ENCODE peak calls at places on chromosomes 16 and 17, in nine cellular contexts. L, Y, Z, W, O, Q, N, A and G are unnamed samples.

GRCh38 chr17:6435968-6436367 is 1.0 kb upstream of the AIPL1 start:
- DNase-seq in A (peak), Y (peak), N (peak), W (no peak), L (peak), Z (peak), O (no peak), Q (peak), G (peak)

GRCh38 chr17:10738516-10739258 is 8.9 kb upstream of the TMEM220 start:
- DNase-seq in Q (no peak), Y (no peak), O (no peak), Z (peak), N (no peak), W (no peak), L (no peak), A (peak), G (no peak)

GRCh38 chr17:1030684-1031557 is 34.0 kb downstream of the TIMM22 start:
- DNase-seq in L (no peak), Q (no peak), N (no peak), Z (no peak), Y (peak), W (peak), O (no peak), A (no peak), G (peak)

GRCh38 chr16:12462690-12463646 is 340.7 kb downstream of the CPPED1 start:
- DNase-seq in L (peak), Z (no peak), A (no peak), N (no peak), Y (no peak), Q (no peak), O (no peak), W (no peak), G (no peak)

GRCh38 chr16:1054660-1055556 is 17.6 kb upstream of the SSTR5 start:
- DNase-seq in Q (peak), N (peak), A (peak), W (peak), O (peak), Y (peak), Z (peak), L (peak), G (peak)

GRCh38 chr16:55759983-55760664 is 72.8 kb downstream of the CES1 start:
- DNase-seq in Z (no peak), N (peak), A (peak), Y (no peak), W (peak), Q (no peak), O (no peak), L (no peak), G (peak)

GRCh38 chr16:10531582-10531981 is 48.8 kb downstream of the EMP2 start:
- DNase-seq in Q (no peak), O (no peak), Z (no peak), A (no peak), N (no peak), L (no peak), Y (no peak), W (no peak), G (no peak)

GRCh38 chr17:41689497-41690299 is 1.0 kb downstream of the EIF1 start:
- DNase-seq in O (no peak), A (no peak), L (peak), Z (no peak), N (peak), Q (no peak), Y (no peak), W (no peak), G (no peak)

GRCh38 chr16:50507397-50507796 is 40.8 kb upstream of the NKD1 start:
- DNase-seq in Q (no peak), W (no peak), N (no peak), A (no peak), O (no peak), L (no peak), Y (no peak), Z (no peak), G (no peak)

GRCh38 chr16:84670063-84670462 is 21.8 kb downstream of the KLHL36 start:
- DNase-seq in Q (no peak), W (no peak), A (no peak), O (no peak), Z (no peak), L (no peak), N (no peak), Y (no peak), G (no peak)

GRCh38 chr17:2943971-2944370 is 119.4 kb downstream of the OR1D5 start:
- DNase-seq in Q (no peak), N (no peak), L (no peak), O (no peak), W (no peak), Y (no peak), A (no peak), Z (no peak), G (no peak)

GRCh38 chr17:51645056-51645455 is 384.7 kb downstream of the UTP18 start:
- DNase-seq in Q (no peak), Y (no peak), W (no peak), N (no peak), L (no peak), Z (no peak), A (no peak), O (no peak), G (no peak)

GRCh38 chr16:4890026-4890425 is 42.7 kb downstream of the UBN1 start:
- DNase-seq in Q (no peak), L (no peak), O (no peak), Y (no peak), Z (no peak), W (no peak), A (no peak), N (no peak), G (no peak)

GRCh38 chr16:46974352-46974751 is 878 bp upstream of the DNAJA2 start:
- DNase-seq in L (peak), A (no peak), N (no peak), O (no peak), Z (no peak), W (no peak), Y (no peak), Q (peak), G (no peak)

GRCh38 chr16:54843424-54843750 is 87.3 kb upstream of the IRX5 start:
- DNase-seq in Y (no peak), W (no peak), L (no peak), O (no peak), A (no peak), Z (no peak), N (no peak), Q (no peak), G (no peak)

GRCh38 chr16:7025616-7026190 is 306.9 kb upstream of the RBFOX1 start:
- DNase-seq in Z (peak), L (peak), W (peak), Q (peak), N (peak), A (peak), Y (peak), O (peak), G (peak)

GRCh38 chr16:12063435-12063834 is 86.9 kb downstream of the SNX29 start:
- DNase-seq in Z (no peak), A (no peak), L (no peak), N (no peak), W (no peak), Q (no peak), O (no peak), Y (no peak), G (no peak)

GRCh38 chr17:17051791-17052461 is 9.7 kb downstream of the MPRIP start:
- DNase-seq in O (no peak), N (no peak), A (no peak), Z (peak), Q (no peak), Y (no peak), W (no peak), L (no peak), G (no peak)

GRCh38 chr17:38897671-38898290 is 27.6 kb upstream of the LASP1NB start:
- DNase-seq in Z (no peak), O (no peak), Q (no peak), L (peak), A (no peak), Y (no peak), N (no peak), W (peak), G (no peak)

GRCh38 chr16:58462089-58462488 is 37.9 kb upstream of the NDRG4 start:
- DNase-seq in W (no peak), A (no peak), O (no peak), Q (no peak), L (no peak), Z (no peak), Y (no peak), N (peak), G (no peak)

GRCh38 chr17:66725956-66726355 is 109.0 kb upstream of the CACNG5 start:
- DNase-seq in Q (no peak), O (no peak), A (no peak), Z (peak), Y (no peak), L (no peak), W (no peak), N (no peak), G (no peak)

GRCh38 chr17:73196500-73196899 is 3.6 kb downstream of the COG1 start:
- DNase-seq in N (peak), W (peak), O (peak), L (peak), Z (peak), Y (no peak), A (no peak), Q (no peak), G (peak)